ENCODE peak calls at places on chromosomes 11 and 22, in five cellular contexts. One of them, this sample, is unnamed.
A peak's percentile ranks its signal among the peaks of the same experiment; 100 is the strongest.

GRCh38 chr22:46038174-46038487 is 61.2 kb upstream of the WNT7B start:
- DNase-seq in skeletal muscle cell: no peak
- DNase-seq in upper lobe of right lung: no peak
- DNase-seq in BJ: no peak
- DNase-seq in GM23248: no peak
- DNase-seq in this sample: no peak

GRCh38 chr11:61507962-61508824 is at the start of gene LRRC10B:
- DNase-seq in skeletal muscle cell: no peak
- DNase-seq in BJ: no peak
- DNase-seq in GM23248: peak; percentile 49
- DNase-seq in upper lobe of right lung: peak; percentile 71
- DNase-seq in this sample: peak; percentile 96

GRCh38 chr11:64935634-64936081 is at the start of gene GPHA2:
- DNase-seq in upper lobe of right lung: peak; percentile 39
- DNase-seq in skeletal muscle cell: peak; percentile 13
- DNase-seq in GM23248: peak; percentile 20
- DNase-seq in BJ: no peak
- DNase-seq in this sample: peak; percentile 94

GRCh38 chr11:118625976-118626375 is 18.6 kb downstream of the PHLDB1 start:
- DNase-seq in skeletal muscle cell: no peak
- DNase-seq in GM23248: no peak
- DNase-seq in upper lobe of right lung: no peak
- DNase-seq in BJ: no peak
- DNase-seq in this sample: peak; percentile 84

GRCh38 chr11:41784513-41785335 is 325.3 kb upstream of the LRRC4C start:
- DNase-seq in BJ: no peak
- DNase-seq in upper lobe of right lung: no peak
- DNase-seq in GM23248: no peak
- DNase-seq in skeletal muscle cell: no peak
- DNase-seq in this sample: no peak

GRCh38 chr11:18352581-18352980 is 30.2 kb downstream of the GTF2H1 start:
- DNase-seq in GM23248: peak; percentile 71
- DNase-seq in BJ: no peak
- DNase-seq in upper lobe of right lung: no peak
- DNase-seq in skeletal muscle cell: no peak
- DNase-seq in this sample: no peak

GRCh38 chr11:118252688-118253087 is 523 bp upstream of the MPZL3 start:
- DNase-seq in upper lobe of right lung: no peak
- DNase-seq in skeletal muscle cell: no peak
- DNase-seq in BJ: no peak
- DNase-seq in GM23248: no peak
- DNase-seq in this sample: no peak

GRCh38 chr22:28075260-28075981 is 156.4 kb upstream of the PITPNB start:
- DNase-seq in GM23248: peak; percentile 90
- DNase-seq in skeletal muscle cell: peak; percentile 77
- DNase-seq in upper lobe of right lung: no peak
- DNase-seq in BJ: peak; percentile 57
- DNase-seq in this sample: no peak

GRCh38 chr11:114340311-114341131 is 44.3 kb downstream of the NNMT start:
- DNase-seq in BJ: no peak
- DNase-seq in GM23248: peak; percentile 92
- DNase-seq in skeletal muscle cell: peak; percentile 47
- DNase-seq in upper lobe of right lung: peak; percentile 63
- DNase-seq in this sample: peak; percentile 75

GRCh38 chr11:10480760-10481159 is 25.7 kb downstream of the AMPD3 start:
- DNase-seq in BJ: no peak
- DNase-seq in upper lobe of right lung: no peak
- DNase-seq in skeletal muscle cell: no peak
- DNase-seq in GM23248: no peak
- DNase-seq in this sample: no peak

GRCh38 chr11:9752091-9752490 is 88.2 kb downstream of the SWAP70 start:
- DNase-seq in upper lobe of right lung: no peak
- DNase-seq in GM23248: peak; percentile 27
- DNase-seq in skeletal muscle cell: no peak
- DNase-seq in BJ: no peak
- DNase-seq in this sample: no peak

GRCh38 chr22:20805972-20806471 is 32.1 kb downstream of the SERPIND1 start:
- DNase-seq in GM23248: peak; percentile 46
- DNase-seq in skeletal muscle cell: no peak
- DNase-seq in upper lobe of right lung: no peak
- DNase-seq in BJ: no peak
- DNase-seq in this sample: peak; percentile 75

GRCh38 chr11:43399983-43400630 is 41.4 kb downstream of the TTC17 start:
- DNase-seq in GM23248: peak; percentile 13
- DNase-seq in upper lobe of right lung: no peak
- DNase-seq in skeletal muscle cell: no peak
- DNase-seq in BJ: no peak
- DNase-seq in this sample: no peak

GRCh38 chr22:17486313-17486712 is 77.0 kb upstream of the SLC25A18 start:
- DNase-seq in BJ: no peak
- DNase-seq in upper lobe of right lung: no peak
- DNase-seq in skeletal muscle cell: no peak
- DNase-seq in GM23248: no peak
- DNase-seq in this sample: no peak

GRCh38 chr22:19122143-19122751 is at the start of gene DGCR2:
- DNase-seq in skeletal muscle cell: peak; percentile 86
- DNase-seq in BJ: peak; percentile 60
- DNase-seq in upper lobe of right lung: peak; percentile 99
- DNase-seq in GM23248: peak; percentile 99
- DNase-seq in this sample: peak; percentile 99

GRCh38 chr11:23509023-23509422 is 648.7 kb upstream of the CCDC179 start:
- DNase-seq in skeletal muscle cell: peak; percentile 25
- DNase-seq in BJ: no peak
- DNase-seq in upper lobe of right lung: no peak
- DNase-seq in GM23248: peak; percentile 76
- DNase-seq in this sample: no peak

GRCh38 chr11:134293119-134294113 is 17.2 kb downstream of the GLB1L3 start:
- DNase-seq in upper lobe of right lung: no peak
- DNase-seq in GM23248: no peak
- DNase-seq in skeletal muscle cell: no peak
- DNase-seq in BJ: no peak
- DNase-seq in this sample: no peak

GRCh38 chr11:73321342-73322110 is 13.4 kb downstream of the ARHGEF17 start:
- DNase-seq in GM23248: peak; percentile 61
- DNase-seq in BJ: no peak
- DNase-seq in skeletal muscle cell: no peak
- DNase-seq in upper lobe of right lung: peak; percentile 75
- DNase-seq in this sample: no peak

GRCh38 chr22:31091106-31091975 is 10.2 kb downstream of the SMTN start:
- DNase-seq in BJ: no peak
- DNase-seq in GM23248: no peak
- DNase-seq in upper lobe of right lung: no peak
- DNase-seq in skeletal muscle cell: no peak
- DNase-seq in this sample: peak; percentile 42

GRCh38 chr22:31092161-31092560 is 11.0 kb downstream of the SMTN start:
- DNase-seq in GM23248: no peak
- DNase-seq in skeletal muscle cell: no peak
- DNase-seq in upper lobe of right lung: no peak
- DNase-seq in BJ: no peak
- DNase-seq in this sample: peak; percentile 36

GRCh38 chr22:31093956-31094622 is 13.0 kb downstream of the SMTN start:
- DNase-seq in BJ: no peak
- DNase-seq in upper lobe of right lung: no peak
- DNase-seq in skeletal muscle cell: no peak
- DNase-seq in GM23248: no peak
- DNase-seq in this sample: peak; percentile 33

GRCh38 chr22:31094741-31095140 is 12.6 kb downstream of the SELENOM start:
- DNase-seq in BJ: no peak
- DNase-seq in upper lobe of right lung: no peak
- DNase-seq in skeletal muscle cell: no peak
- DNase-seq in GM23248: no peak
- DNase-seq in this sample: no peak

GRCh38 chr22:31093090-31093850 is 12.2 kb downstream of the SMTN start:
- DNase-seq in upper lobe of right lung: no peak
- DNase-seq in skeletal muscle cell: no peak
- DNase-seq in GM23248: no peak
- DNase-seq in BJ: no peak
- DNase-seq in this sample: peak; percentile 38
- H3K4me3 ChIP-seq in upper lobe of right lung: no peak overlapping the region
- H3K4me3 ChIP-seq in skeletal muscle cell: no peak overlapping the region
- H3K4me3 ChIP-seq in GM23248: no peak overlapping the region
- H3K4me3 ChIP-seq in BJ: no peak overlapping the region
- H3K4me3 ChIP-seq in this sample: no peak overlapping the region

GRCh38 chr11:128515086-128515485 is 72.3 kb downstream of the ETS1 start:
- DNase-seq in upper lobe of right lung: no peak
- DNase-seq in BJ: no peak
- DNase-seq in skeletal muscle cell: no peak
- DNase-seq in GM23248: no peak
- DNase-seq in this sample: no peak

GRCh38 chr11:128509990-128510389 is 77.4 kb downstream of the ETS1 start:
- DNase-seq in BJ: no peak
- DNase-seq in GM23248: peak; percentile 68
- DNase-seq in skeletal muscle cell: no peak
- DNase-seq in upper lobe of right lung: no peak
- DNase-seq in this sample: no peak

GRCh38 chr11:128511712-128512111 is 75.6 kb downstream of the ETS1 start:
- DNase-seq in skeletal muscle cell: no peak
- DNase-seq in GM23248: no peak
- DNase-seq in BJ: no peak
- DNase-seq in upper lobe of right lung: no peak
- DNase-seq in this sample: no peak

GRCh38 chr11:128513915-128514681 is 73.3 kb downstream of the ETS1 start:
- DNase-seq in skeletal muscle cell: no peak
- DNase-seq in upper lobe of right lung: no peak
- DNase-seq in GM23248: peak; percentile 9
- DNase-seq in BJ: no peak
- DNase-seq in this sample: no peak

GRCh38 chr11:128512478-128513127 is 74.8 kb downstream of the ETS1 start:
- DNase-seq in skeletal muscle cell: no peak
- DNase-seq in upper lobe of right lung: no peak
- DNase-seq in GM23248: no peak
- DNase-seq in BJ: no peak
- DNase-seq in this sample: no peak
- H3K4me3 ChIP-seq in skeletal muscle cell: no peak overlapping the region
- H3K4me3 ChIP-seq in upper lobe of right lung: peak overlapping the region; percentile 22
- H3K4me3 ChIP-seq in GM23248: no peak overlapping the region
- H3K4me3 ChIP-seq in BJ: no peak overlapping the region
- H3K4me3 ChIP-seq in this sample: no peak overlapping the region

GRCh38 chr11:15649371-15650104 is 534.8 kb downstream of the INSC start:
- DNase-seq in GM23248: no peak
- DNase-seq in BJ: no peak
- DNase-seq in upper lobe of right lung: no peak
- DNase-seq in skeletal muscle cell: no peak
- DNase-seq in this sample: no peak

GRCh38 chr11:15651782-15652181 is 537.1 kb downstream of the INSC start:
- DNase-seq in BJ: no peak
- DNase-seq in upper lobe of right lung: no peak
- DNase-seq in GM23248: no peak
- DNase-seq in skeletal muscle cell: no peak
- DNase-seq in this sample: no peak

GRCh38 chr11:15651033-15651432 is 536.3 kb downstream of the INSC start:
- DNase-seq in GM23248: no peak
- DNase-seq in BJ: no peak
- DNase-seq in skeletal muscle cell: no peak
- DNase-seq in upper lobe of right lung: no peak
- DNase-seq in this sample: no peak

GRCh38 chr11:15653191-15653590 is 538.5 kb downstream of the INSC start:
- DNase-seq in GM23248: no peak
- DNase-seq in skeletal muscle cell: no peak
- DNase-seq in upper lobe of right lung: no peak
- DNase-seq in BJ: no peak
- DNase-seq in this sample: no peak

DNA sequence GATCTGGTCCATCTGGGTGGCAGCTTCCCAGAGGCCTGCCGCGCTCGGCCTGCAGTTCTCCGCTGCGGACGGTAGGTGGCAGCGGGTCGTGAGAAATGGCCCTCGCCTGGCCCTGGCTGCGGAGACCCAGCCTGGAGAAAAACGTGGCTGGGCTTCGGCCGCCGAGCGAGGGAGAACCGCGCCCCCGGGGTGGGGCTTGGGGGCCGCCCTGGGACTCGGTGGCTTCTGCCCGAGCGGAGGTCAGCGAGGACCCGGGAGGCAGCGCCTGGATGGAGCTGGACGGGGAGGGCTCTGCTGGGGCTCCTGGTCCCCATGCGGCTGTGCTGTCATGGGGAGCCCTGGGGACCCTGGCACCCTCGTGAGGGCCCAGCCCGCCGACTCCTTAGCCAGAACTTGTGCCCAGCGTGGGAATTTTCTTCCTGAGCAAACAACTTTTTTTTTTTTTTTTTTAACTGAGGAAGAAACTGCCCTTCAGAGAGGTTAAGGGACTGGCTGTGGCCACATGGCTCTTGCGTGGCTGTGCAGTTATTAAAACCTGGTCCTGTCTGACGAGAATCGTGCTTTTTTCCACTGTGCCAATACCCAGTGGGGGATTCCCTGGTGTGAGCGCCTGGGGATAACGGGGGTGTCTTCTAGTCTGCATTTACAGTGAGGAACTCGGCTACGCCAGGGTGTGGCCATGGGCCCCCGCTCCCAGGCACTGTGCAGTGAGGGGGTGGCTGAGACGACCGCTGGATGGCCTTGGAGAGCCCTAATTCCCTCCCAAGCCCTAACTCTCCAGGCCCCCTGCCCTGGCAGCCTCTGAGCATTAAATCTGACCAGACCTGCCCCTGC is 535.6 kb downstream of the INSC start:
- DNase-seq in BJ: peak; percentile 39
- DNase-seq in skeletal muscle cell: peak; percentile 76
- DNase-seq in upper lobe of right lung: peak; percentile 95
- DNase-seq in GM23248: peak; percentile 94
- DNase-seq in this sample: peak; percentile 99
- H3K4me3 ChIP-seq in BJ: peak overlapping the region; percentile 40
- H3K4me3 ChIP-seq in skeletal muscle cell: peak overlapping the region; percentile 39
- H3K4me3 ChIP-seq in upper lobe of right lung: peak overlapping the region; percentile 52
- H3K4me3 ChIP-seq in GM23248: peak overlapping the region; percentile 59
- H3K4me3 ChIP-seq in this sample: no peak overlapping the region

GRCh38 chr11:102452461-102453285 is at the start of gene TMEM123:
- DNase-seq in skeletal muscle cell: peak; percentile 16
- DNase-seq in upper lobe of right lung: peak; percentile 93
- DNase-seq in GM23248: peak; percentile 82
- DNase-seq in BJ: no peak
- DNase-seq in this sample: peak; percentile 90

GRCh38 chr11:102451693-102452460 is 688 bp downstream of the TMEM123 start:
- DNase-seq in BJ: no peak
- DNase-seq in GM23248: peak; percentile 77
- DNase-seq in upper lobe of right lung: peak; percentile 85
- DNase-seq in skeletal muscle cell: no peak
- DNase-seq in this sample: peak; percentile 74

GRCh38 chr11:102456381-102456780 is 3.8 kb upstream of the TMEM123 start:
- DNase-seq in GM23248: peak; percentile 44
- DNase-seq in BJ: no peak
- DNase-seq in skeletal muscle cell: peak; percentile 29
- DNase-seq in upper lobe of right lung: no peak
- DNase-seq in this sample: no peak

GRCh38 chr11:102453286-102453797 is 777 bp upstream of the TMEM123 start:
- DNase-seq in BJ: no peak
- DNase-seq in upper lobe of right lung: no peak
- DNase-seq in skeletal muscle cell: no peak
- DNase-seq in GM23248: no peak
- DNase-seq in this sample: peak; percentile 64

DNA sequence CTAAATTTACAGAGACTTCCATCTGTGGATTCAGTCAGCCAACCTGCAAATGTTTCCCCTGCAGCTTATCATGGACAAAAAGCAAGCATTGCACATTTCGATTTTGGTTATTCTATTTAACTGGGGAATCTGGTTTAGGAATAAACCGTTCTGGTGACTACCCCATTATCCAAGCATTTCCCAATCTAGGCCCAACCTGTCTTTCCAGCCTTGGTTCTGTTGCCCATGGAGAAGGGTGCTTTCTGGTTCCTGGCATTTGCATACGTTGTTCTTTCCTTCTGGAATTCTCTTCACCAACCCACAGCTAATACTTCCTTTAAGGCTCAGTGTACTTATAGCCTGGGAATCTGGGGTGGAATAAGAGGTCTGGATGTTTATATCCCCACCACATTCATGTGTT is 1.4 kb upstream of the TMEM123 start:
- DNase-seq in skeletal muscle cell: no peak
- DNase-seq in upper lobe of right lung: no peak
- DNase-seq in BJ: no peak
- DNase-seq in GM23248: no peak
- DNase-seq in this sample: no peak
- H3K4me3 ChIP-seq in skeletal muscle cell: no peak overlapping the region
- H3K4me3 ChIP-seq in upper lobe of right lung: no peak overlapping the region
- H3K4me3 ChIP-seq in BJ: no peak overlapping the region
- H3K4me3 ChIP-seq in GM23248: no peak overlapping the region
- H3K4me3 ChIP-seq in this sample: peak overlapping the region; percentile 90

This sample was measured in endodermal cell.